ENCODE peak calls at places on chromosomes 4 and X, in seven cellular contexts. Q is omental fat pad, G is astrocyte of the cerebellum, C is foreskin fibroblast, V is kidney epithelial cell, H is fibroblast of pulmonary artery, S is Panc1. T is an unnamed sample.

GRCh38 chr4:7973545-7973981 is 33.9 kb upstream of the AFAP1 start:
- DNase-seq in H (peak), V (no peak), Q (no peak), G (no peak), C (peak), S (no peak), T (no peak)

GRCh38 chr4:12382567-12382966 is 953.9 kb upstream of the HS3ST1 start:
- DNase-seq in V (no peak), H (no peak), C (no peak), G (no peak), S (no peak), Q (no peak), T (no peak)

GRCh38 chr4:95637047-95637600 is 88.4 kb upstream of the UNC5C start:
- DNase-seq in C (no peak), V (no peak), H (peak), Q (no peak), S (no peak), G (peak), T (no peak)

GRCh38 chrX:86047174-86047991 is at the start of gene CHM:
- DNase-seq in V (peak), S (peak), H (peak), Q (peak), G (peak), C (peak), T (peak)

GRCh38 chr4:150009533-150009932 is 68.7 kb upstream of the DCLK2 start:
- DNase-seq in H (no peak), S (no peak), Q (no peak), V (no peak), C (peak), G (no peak), T (no peak)

GRCh38 chr4:112321768-112322684 is 24.9 kb downstream of the ALPK1 start:
- DNase-seq in V (no peak), G (peak), C (peak), S (peak), H (peak), Q (peak), T (no peak)

GRCh38 chr4:101818362-101818761 is 27.8 kb downstream of the BANK1 start:
- DNase-seq in H (peak), V (no peak), Q (no peak), C (peak), S (no peak), G (peak), T (no peak)

GRCh38 chr4:5206391-5206790 is 155.1 kb downstream of the STK32B start:
- DNase-seq in G (peak), Q (no peak), S (no peak), V (peak), H (peak), C (peak), T (peak)

GRCh38 chr4:8528713-8529112 is 51.5 kb upstream of the GPR78 start:
- DNase-seq in H (peak), C (peak), S (no peak), G (peak), V (peak), Q (no peak), T (no peak)

GRCh38 chrX:119698835-119699234 is 5.9 kb upstream of the SEPTIN6 start:
- DNase-seq in S (peak), G (peak), V (no peak), H (peak), C (peak), Q (no peak), T (no peak)
- TF ChIP-seq CTCF in S (peak), G (peak), V (peak), H (peak), C (peak), Q (no peak), T (peak)

DNA sequence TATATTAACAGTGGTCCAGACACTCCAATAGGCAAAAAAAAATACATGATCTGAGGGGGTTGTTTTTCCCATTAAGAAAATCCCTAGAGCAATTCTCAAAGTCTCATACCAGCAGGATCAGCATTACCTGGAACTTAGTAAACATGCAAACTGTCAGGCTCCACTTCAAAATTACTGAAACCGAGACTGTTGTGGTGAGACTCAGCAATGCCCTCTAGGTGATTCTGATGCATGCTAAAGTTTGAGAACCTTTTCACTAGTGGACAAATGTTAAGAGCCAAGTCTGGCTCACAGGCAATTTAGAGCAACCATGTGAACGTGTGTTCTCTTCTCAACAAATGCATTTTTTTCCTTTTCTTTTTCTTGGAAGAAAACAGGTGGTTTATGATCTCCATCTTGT is 30.2 kb downstream of the NEK1 start:
- DNase-seq in C (no peak), S (no peak), G (no peak), H (no peak), V (no peak), Q (no peak), T (no peak)
- TF ChIP-seq CTCF in C (no peak), S (no peak), G (no peak), H (no peak), V (no peak), Q (no peak), T (no peak)

GRCh38 chr4:139768913-139769312 is 103.3 kb downstream of the MGST2 start:
- DNase-seq in H (no peak), C (no peak), S (no peak), G (no peak), V (no peak), Q (no peak), T (no peak)
- TF ChIP-seq CTCF in H (peak), C (no peak), S (peak), G (no peak), V (no peak), Q (no peak), T (no peak)

DNA sequence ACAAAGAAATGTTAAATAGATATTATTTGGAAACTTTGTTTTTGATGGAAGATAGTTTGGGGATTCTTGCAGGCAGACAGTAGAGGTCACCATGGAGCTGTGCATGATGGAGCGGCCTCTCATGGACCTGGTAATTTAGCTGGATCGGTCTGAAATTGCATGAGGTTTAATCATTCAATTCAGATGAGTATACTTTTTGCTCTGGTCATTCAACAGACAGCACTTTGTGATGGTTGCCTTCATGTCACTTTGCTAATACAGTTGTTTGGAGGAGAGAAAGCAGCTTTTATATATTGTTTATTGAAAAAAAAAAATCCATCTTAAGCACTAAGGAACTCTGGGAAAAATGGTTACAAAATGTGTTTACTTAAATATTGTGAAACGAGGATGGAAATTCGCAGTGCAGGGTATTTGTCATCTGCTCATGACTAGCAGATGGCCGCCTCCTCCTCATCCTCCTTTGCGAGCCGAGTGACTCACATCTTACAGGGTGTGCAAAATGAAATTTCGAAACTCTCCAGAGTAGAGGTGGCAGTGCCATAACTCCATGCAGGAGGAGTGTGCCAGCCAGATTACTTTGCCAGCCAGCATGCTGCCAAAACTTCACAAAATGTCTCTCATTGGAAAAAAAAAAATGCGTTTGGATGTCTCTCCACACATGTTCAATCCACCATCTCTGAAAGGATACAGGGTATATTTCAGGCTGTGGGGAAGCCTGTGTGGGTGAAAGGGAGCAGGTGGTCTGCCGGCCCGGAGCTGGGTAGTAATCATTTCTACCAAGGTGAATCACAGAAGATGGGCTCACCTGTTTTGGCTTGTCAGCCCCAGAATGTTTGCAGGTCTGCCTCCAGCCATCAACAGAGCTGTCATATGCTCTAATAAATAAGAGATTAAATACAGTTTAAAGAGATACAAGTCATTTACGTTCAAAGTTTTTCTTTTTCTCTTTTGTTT is 314.9 kb upstream of the DIPK2B start:
- DNase-seq in S (peak), G (peak), V (peak), Q (peak), H (peak), C (peak), T (peak)
- TF ChIP-seq CTCF in S (peak), G (peak), V (peak), Q (no peak), H (peak), C (peak), T (peak)

DNA sequence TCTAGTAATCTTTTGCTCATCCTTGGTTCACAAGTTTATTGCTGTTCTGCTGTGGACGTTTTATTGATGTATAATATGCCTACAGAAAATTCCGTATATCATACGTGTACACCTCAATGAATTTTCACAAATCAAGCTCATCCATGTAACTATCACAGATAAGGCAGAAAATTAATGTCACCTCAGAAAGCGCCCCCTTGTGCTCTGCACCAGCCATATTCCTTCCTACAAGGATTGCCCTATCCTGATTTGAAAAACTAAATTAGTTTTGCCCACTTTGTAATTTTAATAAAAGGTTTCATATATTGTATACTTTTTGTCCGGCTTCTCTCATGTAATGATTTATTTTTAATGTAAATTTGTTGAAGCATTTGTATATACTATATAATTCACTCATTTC is 390.8 kb downstream of the ADGRL3 start:
- DNase-seq in V (no peak), G (no peak), C (no peak), S (no peak), H (no peak), Q (no peak), T (no peak)
- TF ChIP-seq CTCF in V (no peak), G (no peak), C (no peak), S (no peak), H (peak), Q (no peak), T (peak)

T was measured in AG04450.